ENCODE peak calls at places on chromosomes 2 and 18, in seven cellular contexts. D is CD8-positive, alpha-beta T cell; U is aorta; M is cardiac muscle cell; Q is H9; I is stomach; V is A549. N is an unnamed sample.

GRCh38 chr2:42962521-42962953 is 170.2 kb upstream of the HAAO start:
- DNase-seq in D (peak; percentile 13), U (peak; percentile 73), M (peak; percentile 45), Q (no peak), I (no peak), V (no peak), N (no peak)

GRCh38 chr2:128756372-128756730 is 437.7 kb upstream of the HS6ST1 start:
- DNase-seq in D (no peak), U (no peak), M (peak; percentile 34), Q (no peak), I (no peak), V (no peak), N (no peak)

GRCh38 chr2:102297891-102298290 is 13.5 kb upstream of the IL1RL1 start:
- DNase-seq in D (no peak), U (no peak), M (peak; percentile 92), Q (no peak), I (no peak), V (no peak), N (no peak)

GRCh38 chr2:24793752-24794477 is 690 bp downstream of the CENPO start:
- DNase-seq in D (peak; percentile 6), U (no peak), M (peak; percentile 47), Q (peak; percentile 46), I (no peak), V (peak; percentile 42), N (no peak)

GRCh38 chr2:232239956-232240681 is 138.4 kb upstream of the ALPP start:
- DNase-seq in D (no peak), U (no peak), M (no peak), Q (no peak), I (no peak), V (no peak), N (no peak)

GRCh38 chr2:171652411-171652775 is 34.9 kb upstream of the DYNC1I2 start:
- DNase-seq in D (no peak), U (no peak), M (no peak), Q (no peak), I (no peak), V (no peak), N (no peak)

GRCh38 chr2:158809816-158810215 is 14.7 kb downstream of the DAPL1 start:
- DNase-seq in D (no peak), U (no peak), M (no peak), Q (no peak), I (no peak), V (no peak), N (no peak)

GRCh38 chr2:44549099-44549471 is 187.3 kb downstream of the CAMKMT start:
- DNase-seq in D (no peak), U (no peak), M (peak; percentile 69), Q (no peak), I (no peak), V (peak; percentile 41), N (no peak)

GRCh38 chr2:223104336-223104735 is 52.3 kb downstream of the KCNE4 start:
- DNase-seq in D (no peak), U (no peak), M (no peak), Q (no peak), I (no peak), V (no peak), N (no peak)

GRCh38 chr18:39318462-39318861 is 1752.9 kb upstream of the CELF4 start:
- DNase-seq in D (no peak), U (no peak), M (no peak), Q (no peak), I (no peak), V (no peak), N (no peak)

GRCh38 chr18:9095297-9096012 is 7.0 kb upstream of the NDUFV2 start:
- DNase-seq in D (peak; percentile 41), U (no peak), M (peak; percentile 57), Q (no peak), I (no peak), V (peak; percentile 13), N (no peak)

GRCh38 chr2:156589381-156590079 is 153.4 kb downstream of the GPD2 start:
- DNase-seq in D (peak; percentile 20), U (no peak), M (peak; percentile 67), Q (no peak), I (peak; percentile 31), V (peak; percentile 67), N (no peak)

GRCh38 chr2:170714156-170715061 is 728 bp upstream of the SP5 start:
- DNase-seq in D (peak; percentile 7), U (peak; percentile 84), M (no peak), Q (peak; percentile 47), I (peak; percentile 78), V (peak; percentile 6), N (no peak)

GRCh38 chr18:55779711-55780590 is 192.0 kb upstream of the TCF4 start:
- DNase-seq in D (no peak), U (peak; percentile 77), M (peak; percentile 57), Q (peak; percentile 60), I (no peak), V (no peak), N (no peak)

GRCh38 chr2:174785481-174785880 is 21.2 kb upstream of the CHRNA1 start:
- DNase-seq in D (no peak), U (no peak), M (no peak), Q (no peak), I (no peak), V (no peak), N (no peak)

GRCh38 chr2:174788291-174788929 is 24.1 kb upstream of the CHRNA1 start:
- DNase-seq in D (no peak), U (no peak), M (no peak), Q (peak; percentile 88), I (no peak), V (peak; percentile 40), N (no peak)

GRCh38 chr2:174789001-174789400 is 24.7 kb upstream of the CHRNA1 start:
- DNase-seq in D (no peak), U (no peak), M (no peak), Q (no peak), I (no peak), V (no peak), N (no peak)

GRCh38 chr2:174786066-174786725 is 21.9 kb upstream of the CHRNA1 start:
- DNase-seq in D (no peak), U (no peak), M (peak; percentile 33), Q (no peak), I (no peak), V (no peak), N (no peak)

DNA sequence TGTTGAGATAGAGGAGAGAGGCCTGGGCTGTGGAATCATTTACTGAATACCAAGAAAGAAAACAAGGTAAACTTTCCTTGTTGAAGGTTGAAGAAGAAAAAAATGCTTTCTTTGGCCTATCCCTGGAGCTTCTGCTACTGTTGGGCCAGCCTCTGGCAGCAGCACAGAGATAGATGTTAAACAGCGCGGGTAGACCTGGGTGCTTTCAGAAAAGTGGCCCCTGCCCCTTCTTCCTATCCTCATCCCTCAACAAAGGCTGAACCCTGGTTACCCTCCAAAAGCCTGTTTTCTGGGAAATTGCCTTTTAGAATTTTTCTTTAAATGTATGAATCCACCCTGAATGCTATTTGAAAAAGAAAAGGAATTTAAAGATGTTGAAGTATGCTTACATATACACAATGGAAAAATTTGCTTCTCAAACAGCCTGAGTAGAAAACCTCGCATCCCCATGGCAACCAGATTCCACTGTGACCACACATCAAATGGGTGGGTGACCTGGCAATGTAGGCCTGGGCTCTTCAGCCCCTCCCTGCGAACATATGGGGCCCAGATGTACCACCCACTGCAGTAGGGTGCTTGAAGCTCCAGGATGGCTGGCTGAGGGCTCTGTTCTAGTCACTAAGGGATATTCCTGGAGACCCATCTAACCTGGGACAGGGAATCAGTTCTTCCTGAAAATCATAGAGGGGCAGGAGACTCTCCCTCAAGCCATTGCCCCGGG is 23.4 kb upstream of the CHRNA1 start:
- DNase-seq in D (no peak), U (no peak), M (peak; percentile 88), Q (peak; percentile 93), I (no peak), V (peak; percentile 41), N (no peak)
- H3K27ac ChIP-seq in D (no peak overlapping the region), U (no peak overlapping the region), M (no peak overlapping the region), Q (peak overlapping the region; percentile 69), I (no peak overlapping the region), V (no peak overlapping the region), N (no peak overlapping the region)

GRCh38 chr2:127654084-127654837 is 8.3 kb downstream of the GPR17 start:
- DNase-seq in D (no peak), U (no peak), M (no peak), Q (no peak), I (no peak), V (no peak), N (no peak)

GRCh38 chr2:127653421-127654083 is 7.6 kb downstream of the GPR17 start:
- DNase-seq in D (no peak), U (no peak), M (no peak), Q (no peak), I (no peak), V (no peak), N (no peak)

GRCh38 chr2:127656569-127657231 is 10.7 kb downstream of the GPR17 start:
- DNase-seq in D (no peak), U (no peak), M (no peak), Q (no peak), I (no peak), V (no peak), N (no peak)

GRCh38 chr2:127655209-127656073 is 9.5 kb downstream of the GPR17 start:
- DNase-seq in D (no peak), U (no peak), M (no peak), Q (no peak), I (no peak), V (no peak), N (no peak)

GRCh38 chr2:127654838-127655175 is 8.9 kb downstream of the GPR17 start:
- DNase-seq in D (no peak), U (no peak), M (no peak), Q (no peak), I (no peak), V (no peak), N (no peak)
- H3K27ac ChIP-seq in D (no peak overlapping the region), U (no peak overlapping the region), M (no peak overlapping the region), Q (no peak overlapping the region), I (no peak overlapping the region), V (no peak overlapping the region), N (no peak overlapping the region)

DNA sequence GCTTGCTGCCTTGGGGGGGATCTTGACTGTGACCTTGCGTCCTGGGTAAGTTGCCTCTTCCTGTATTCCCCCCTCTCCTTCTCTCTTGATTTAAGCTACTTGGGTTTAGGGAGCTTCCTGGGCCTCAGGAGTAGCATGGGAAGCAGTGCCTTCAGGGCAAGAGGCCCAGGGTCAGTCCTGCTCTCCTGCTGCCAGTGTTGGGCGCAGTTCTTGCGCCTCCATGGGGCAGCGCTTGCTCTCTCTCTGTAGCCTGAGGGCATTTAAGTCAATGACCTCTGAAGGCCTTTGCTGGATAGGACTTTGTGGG is 164.1 kb downstream of the LDLRAD4 start:
- DNase-seq in D (no peak), U (no peak), M (no peak), Q (peak; percentile 12), I (no peak), V (no peak), N (no peak)
- H3K27ac ChIP-seq in D (peak overlapping the region; percentile 94), U (peak overlapping the region; percentile 98), M (no peak overlapping the region), Q (no peak overlapping the region), I (peak overlapping the region; percentile 6), V (no peak overlapping the region), N (peak overlapping the region; percentile 92)

DNA sequence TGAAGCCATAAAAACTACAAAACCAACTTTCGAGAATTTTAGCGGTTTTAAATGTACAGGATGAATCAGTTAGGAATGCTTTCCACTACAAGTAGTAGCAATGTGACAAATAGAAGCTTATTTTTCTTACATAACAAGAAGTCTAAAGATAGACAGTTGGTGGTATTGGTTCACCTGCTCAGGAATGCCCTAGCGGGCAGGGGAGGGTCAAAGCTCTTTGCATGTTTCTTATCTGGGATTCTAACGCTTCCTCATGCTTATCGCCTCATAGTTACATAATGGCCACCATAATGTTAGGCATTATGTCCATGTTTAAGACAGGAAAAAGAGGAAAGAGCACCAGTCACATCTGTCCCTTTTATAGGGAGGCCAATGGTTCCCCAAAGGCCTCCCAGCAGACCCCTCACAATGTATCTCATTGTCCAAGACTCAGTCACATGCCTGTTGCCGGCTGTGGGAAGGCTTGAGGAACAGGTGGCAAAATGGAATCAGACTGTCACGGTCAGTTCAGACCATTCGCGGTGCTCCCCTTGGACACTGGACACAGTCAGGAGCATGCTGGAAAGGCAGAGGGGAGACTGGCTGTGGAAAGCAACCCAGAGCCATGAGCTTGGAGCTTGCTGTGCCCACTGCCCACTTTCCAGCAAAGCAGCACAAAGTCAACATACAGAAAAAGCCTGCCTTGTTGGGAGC is 69.4 kb upstream of the ODC1 start:
- DNase-seq in D (no peak), U (no peak), M (no peak), Q (no peak), I (no peak), V (no peak), N (no peak)
- H3K27ac ChIP-seq in D (no peak overlapping the region), U (no peak overlapping the region), M (no peak overlapping the region), Q (no peak overlapping the region), I (no peak overlapping the region), V (no peak overlapping the region), N (no peak overlapping the region)

N was measured in caudate nucleus.